ENCODE peak calls at places on chromosomes 7 and 10, in eight cellular contexts. D is IMR-90, C is heart left ventricle, K is left lung, J is spleen, B is heart right ventricle, V is RWPE1, F is lower lobe of right lung. U is an unnamed sample.

GRCh38 chr7:107687656-107688055 is 27.0 kb downstream of the SLC26A4 start:
- DNase-seq in D (peak), C (no peak), K (no peak), J (no peak), B (no peak), V (no peak), F (no peak), U (no peak)

GRCh38 chr10:75405201-75406143 is 3.9 kb upstream of the ZNF503 start:
- DNase-seq in D (no peak), C (no peak), K (peak), J (no peak), B (no peak), V (no peak), F (peak), U (no peak)

GRCh38 chr7:75842836-75843446 is 29.3 kb upstream of the CCL24 start:
- DNase-seq in D (peak), C (peak), K (peak), J (no peak), B (peak), V (peak), F (no peak), U (no peak)

GRCh38 chr10:53356616-53357349 is 584.2 kb upstream of the MBL2 start:
- DNase-seq in D (no peak), C (no peak), K (no peak), J (no peak), B (no peak), V (no peak), F (no peak), U (no peak)

GRCh38 chr10:30007406-30007805 is 52.0 kb downstream of the JCAD start:
- DNase-seq in D (no peak), C (no peak), K (no peak), J (no peak), B (no peak), V (no peak), F (no peak), U (no peak)

GRCh38 chr7:105309235-105310156 is 79.2 kb downstream of the SRPK2 start:
- DNase-seq in D (no peak), C (no peak), K (no peak), J (no peak), B (no peak), V (no peak), F (no peak), U (no peak)

GRCh38 chr10:133313192-133313591 is 4.5 kb downstream of the ZNF511 start:
- DNase-seq in D (no peak), C (no peak), K (no peak), J (peak), B (no peak), V (no peak), F (peak), U (no peak)

GRCh38 chr10:103829838-103830465 is 25.4 kb downstream of the SH3PXD2A start:
- DNase-seq in D (no peak), C (no peak), K (no peak), J (no peak), B (no peak), V (no peak), F (no peak), U (no peak)

GRCh38 chr7:30894866-30895408 is 16.7 kb upstream of the AQP1 start:
- DNase-seq in D (no peak), C (no peak), K (no peak), J (no peak), B (no peak), V (no peak), F (no peak), U (no peak)

GRCh38 chr7:100489824-100490223 is 6.1 kb downstream of the NYAP1 start:
- DNase-seq in D (peak), C (no peak), K (no peak), J (no peak), B (no peak), V (peak), F (no peak), U (peak)

GRCh38 chr7:85033263-85033662 is 153.6 kb downstream of the SEMA3D start:
- DNase-seq in D (no peak), C (no peak), K (no peak), J (no peak), B (no peak), V (no peak), F (no peak), U (no peak)

GRCh38 chr10:30176182-30176581 is 116.8 kb upstream of the JCAD start:
- DNase-seq in D (peak), C (no peak), K (no peak), J (no peak), B (no peak), V (no peak), F (no peak), U (no peak)

GRCh38 chr7:139936760-139937310 is 107.8 kb downstream of the TBXAS1 start:
- DNase-seq in D (peak), C (no peak), K (no peak), J (no peak), B (peak), V (no peak), F (no peak), U (no peak)

GRCh38 chr10:128927389-128927788 is 539.7 kb upstream of the MGMT start:
- DNase-seq in D (no peak), C (no peak), K (no peak), J (no peak), B (no peak), V (no peak), F (no peak), U (no peak)

GRCh38 chr10:50640238-50640637 is 16.5 kb upstream of the SGMS1 start:
- DNase-seq in D (no peak), C (no peak), K (no peak), J (no peak), B (no peak), V (no peak), F (no peak), U (no peak)

GRCh38 chr10:17616403-17617030 is 657 bp downstream of the HACD1 start:
- DNase-seq in D (peak), C (peak), K (peak), J (peak), B (peak), V (peak), F (peak), U (no peak)

GRCh38 chr7:50387351-50387750 is 62.8 kb downstream of the FIGNL1 start:
- DNase-seq in D (no peak), C (no peak), K (no peak), J (no peak), B (no peak), V (no peak), F (no peak), U (no peak)

GRCh38 chr10:114631678-114632417 is 26.2 kb downstream of the ABLIM1 start:
- DNase-seq in D (no peak), C (peak), K (no peak), J (peak), B (peak), V (peak), F (peak), U (no peak)

GRCh38 chr10:3874988-3875841 is 90.2 kb upstream of the KLF6 start:
- DNase-seq in D (no peak), C (no peak), K (no peak), J (no peak), B (peak), V (no peak), F (no peak), U (no peak)

DNA sequence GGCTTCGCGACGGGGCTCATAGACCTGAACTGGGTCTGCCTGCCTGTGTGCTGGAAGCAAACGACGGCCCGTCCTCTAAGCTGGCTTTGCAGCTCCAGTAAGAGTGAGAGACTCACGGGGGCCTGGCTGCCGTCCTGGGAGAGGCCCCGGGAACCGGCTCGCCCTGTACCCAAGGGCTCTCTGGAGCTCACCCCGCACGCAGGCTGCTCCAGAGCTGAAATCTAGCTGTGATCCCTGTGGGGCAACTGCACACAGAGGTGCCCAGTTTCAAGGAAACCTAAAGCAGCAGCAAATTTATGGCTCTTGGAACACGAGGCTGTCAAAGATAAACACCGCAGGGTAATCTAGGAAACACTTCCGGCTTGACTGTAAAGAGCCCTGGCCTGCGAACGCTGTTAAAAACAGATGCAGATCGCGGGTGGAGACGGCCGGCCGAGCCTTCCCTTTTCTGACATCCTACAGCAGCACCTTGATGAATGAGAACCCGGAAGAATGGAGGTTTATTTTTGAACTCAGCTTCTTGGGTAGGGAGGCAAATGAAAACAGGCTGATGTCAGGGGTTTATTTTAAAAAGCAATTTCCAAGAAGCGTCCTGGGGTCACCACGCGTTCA is 29.4 kb downstream of the AMZ1 start:
- DNase-seq in D (peak), C (no peak), K (no peak), J (peak), B (no peak), V (no peak), F (peak), U (no peak)
- H3K27ac ChIP-seq in D (no peak), C (peak), K (no peak), J (peak), B (peak), V (peak), F (no peak), U (peak)

GRCh38 chr7:41027428-41028115 is 675.3 kb downstream of the INHBA start:
- DNase-seq in D (peak), C (no peak), K (no peak), J (no peak), B (no peak), V (peak), F (no peak), U (no peak)
- H3K27ac ChIP-seq in D (peak), C (no peak), K (no peak), J (no peak), B (no peak), V (no peak), F (no peak), U (no peak)

GRCh38 chr10:72010234-72010992 is 46.2 kb downstream of the CHST3 start:
- DNase-seq in D (no peak), C (no peak), K (no peak), J (no peak), B (no peak), V (no peak), F (no peak), U (no peak)
- H3K27ac ChIP-seq in D (peak), C (peak), K (peak), J (peak), B (peak), V (peak), F (peak), U (peak)

GRCh38 chr7:45160374-45160773 is 2.8 kb downstream of the RAMP3 start:
- DNase-seq in D (no peak), C (no peak), K (peak), J (peak), B (no peak), V (no peak), F (no peak), U (no peak)
- H3K27ac ChIP-seq in D (no peak), C (peak), K (peak), J (no peak), B (peak), V (no peak), F (peak), U (no peak)

GRCh38 chr7:134613623-134614347 is 32.9 kb upstream of the BPGM start:
- DNase-seq in D (peak), C (peak), K (no peak), J (no peak), B (peak), V (peak), F (no peak), U (no peak)
- H3K27ac ChIP-seq in D (peak), C (no peak), K (peak), J (no peak), B (peak), V (no peak), F (no peak), U (no peak)

GRCh38 chr7:6074612-6075380 is 43.6 kb downstream of the ANKRD61 start:
- DNase-seq in D (no peak), C (no peak), K (peak), J (no peak), B (no peak), V (no peak), F (peak), U (no peak)

DNA sequence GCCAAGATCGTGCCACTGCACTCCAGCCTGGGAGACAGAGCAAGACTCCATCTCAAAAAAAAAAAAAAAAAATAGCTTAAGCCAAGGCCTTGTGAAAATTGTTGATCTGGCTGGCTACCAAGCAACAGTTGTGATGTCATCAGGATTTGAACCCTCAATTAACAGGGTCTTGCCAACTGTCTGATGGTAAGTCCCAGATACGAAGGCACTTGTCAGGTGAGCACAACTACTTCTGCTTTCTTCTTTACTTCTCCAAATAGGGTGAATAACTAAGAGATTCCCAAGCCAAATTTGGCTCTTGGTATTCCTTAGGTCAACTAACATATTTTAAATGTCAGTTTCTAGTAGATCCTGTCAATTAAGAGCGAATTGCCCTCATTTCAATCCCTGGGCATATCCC is 47.4 kb downstream of the ANKRD61 start:
- DNase-seq in D (no peak), C (no peak), K (no peak), J (no peak), B (no peak), V (no peak), F (no peak), U (no peak)
- H3K27ac ChIP-seq in D (no peak), C (no peak), K (no peak), J (peak), B (no peak), V (peak), F (no peak), U (no peak)

GRCh38 chr10:33240931-33241330 is 93.5 kb downstream of the NRP1 start:
- DNase-seq in D (peak), C (no peak), K (no peak), J (no peak), B (no peak), V (no peak), F (no peak), U (no peak)
- H3K27ac ChIP-seq in D (no peak), C (no peak), K (no peak), J (no peak), B (no peak), V (no peak), F (peak), U (no peak)

GRCh38 chr7:102306916-102307677 is 20.4 kb downstream of the SH2B2 start:
- DNase-seq in D (peak), C (no peak), K (peak), J (peak), B (peak), V (no peak), F (peak), U (no peak)

GRCh38 chr7:102302025-102302424 is 15.4 kb downstream of the SH2B2 start:
- DNase-seq in D (no peak), C (no peak), K (no peak), J (no peak), B (no peak), V (no peak), F (no peak), U (no peak)

GRCh38 chr7:102303669-102304422 is 17.2 kb downstream of the SH2B2 start:
- DNase-seq in D (no peak), C (no peak), K (no peak), J (peak), B (no peak), V (no peak), F (no peak), U (no peak)

GRCh38 chr7:102305414-102306268 is 19.0 kb downstream of the SH2B2 start:
- DNase-seq in D (no peak), C (no peak), K (no peak), J (no peak), B (no peak), V (no peak), F (no peak), U (no peak)

GRCh38 chr7:102304668-102305067 is 18.0 kb downstream of the SH2B2 start:
- DNase-seq in D (no peak), C (no peak), K (no peak), J (peak), B (peak), V (no peak), F (no peak), U (no peak)
- H3K27ac ChIP-seq in D (no peak), C (no peak), K (no peak), J (peak), B (peak), V (peak), F (no peak), U (no peak)

U was measured in caudate nucleus.